ENCODE peak calls at places on chromosomes 7 and 10, in nine cellular contexts. Q is SJSA1; Y is NCI-H774; T is amygdala; O is RPMI8226; H is stimulated activated CD4-positive, alpha-beta T cell treated with anti-CD3 and anti-CD28 coated beads, Interleukin-12 subunit alpha, Interleukin-12 subunit beta, amount 100 ng/mL, for 4 hours; E is DND-41; F is activated effector memory CD4-positive, alpha-beta T cell treated with Interleukin-2 at 50 U/mL for 16 hours; U is mesothelial cell of epicardium. A is an unnamed sample.

GRCh38 chr10:128078136-128078969 is 47.9 kb downstream of the MKI67 start:
- DNase-seq in H (peak), Q (peak), Y (no peak), T (no peak), O (peak), E (peak), U (peak), F (no peak), A (peak)

GRCh38 chr7:134854816-134855215 is 75.4 kb downstream of the CALD1 start:
- DNase-seq in Q (peak), H (no peak), Y (no peak), F (no peak), O (no peak), E (no peak), U (no peak), T (no peak), A (peak)

GRCh38 chr7:44307905-44308740 is 17.3 kb downstream of the CAMK2B start:
- DNase-seq in F (no peak), T (no peak), U (peak), Q (peak), H (no peak), Y (no peak), E (no peak), O (no peak), A (no peak)

GRCh38 chr7:6640246-6640721 is 3.2 kb downstream of the ZNF316 start:
- DNase-seq in U (no peak), Y (no peak), E (peak), T (no peak), F (no peak), H (peak), O (no peak), Q (no peak), A (peak)

GRCh38 chr10:59237775-59238174 is 61.3 kb downstream of the PHYHIPL start:
- DNase-seq in F (no peak), O (no peak), H (no peak), Y (no peak), Q (no peak), E (no peak), U (no peak), T (no peak), A (no peak)

GRCh38 chr7:7103343-7104313 is 78.7 kb upstream of the C1GALT1 start:
- DNase-seq in T (no peak), Y (peak), O (peak), U (no peak), H (no peak), Q (no peak), E (no peak), F (no peak), A (peak)

GRCh38 chr7:22357311-22358175 is 589 bp upstream of the RAPGEF5 start:
- DNase-seq in H (no peak), E (no peak), U (peak), T (no peak), F (no peak), Y (peak), O (no peak), Q (no peak), A (peak)

GRCh38 chr7:44961844-44962482 is 16.9 kb downstream of the MYO1G start:
- DNase-seq in E (no peak), H (no peak), O (no peak), F (no peak), Y (no peak), Q (no peak), T (no peak), U (no peak), A (no peak)

GRCh38 chr10:32144817-32145688 is 88.8 kb upstream of the KIF5B start:
- DNase-seq in Q (no peak), O (no peak), H (no peak), Y (no peak), T (no peak), F (no peak), U (no peak), E (no peak), A (no peak)

GRCh38 chr7:88664630-88665233 is 94.8 kb upstream of the ZNF804B start:
- DNase-seq in H (no peak), Y (no peak), F (no peak), O (no peak), E (no peak), U (no peak), T (no peak), Q (no peak), A (peak)

GRCh38 chr7:151801782-151802468 is 75.0 kb downstream of the PRKAG2 start:
- DNase-seq in H (no peak), Y (no peak), T (no peak), Q (no peak), F (no peak), E (no peak), O (no peak), U (no peak), A (no peak)

GRCh38 chr7:41656357-41656756 is 46.5 kb downstream of the INHBA start:
- DNase-seq in E (no peak), O (no peak), F (no peak), Q (no peak), T (no peak), H (no peak), U (no peak), Y (no peak), A (no peak)

GRCh38 chr7:124072603-124073324 is 39.9 kb upstream of the TMEM229A start:
- DNase-seq in U (no peak), O (no peak), H (no peak), Q (peak), F (no peak), T (no peak), Y (no peak), E (no peak), A (no peak)

GRCh38 chr7:132709971-132710567 is 133.8 kb upstream of the PLXNA4 start:
- DNase-seq in Q (peak), T (no peak), H (peak), O (peak), F (no peak), Y (no peak), U (no peak), E (no peak), A (peak)

GRCh38 chr7:136133491-136133990 is 156.4 kb upstream of the MTPN start:
- DNase-seq in F (no peak), E (no peak), Y (no peak), U (peak), T (no peak), H (no peak), O (no peak), Q (peak), A (no peak)

GRCh38 chr10:27500886-27501285 is 3.2 kb upstream of the RAB18 start:
- DNase-seq in H (no peak), U (no peak), Y (no peak), F (no peak), Q (no peak), E (no peak), T (no peak), O (no peak), A (peak)